ENCODE peak calls at places on chromosomes 3 and 15, in four cellular contexts. One of them, this sample, is unnamed.
A peak's percentile ranks its signal among the peaks of the same experiment; 100 is the strongest.

GRCh38 chr3:118909751-118910150 is 124.9 kb downstream of the IGSF11 start:
- DNase-seq in breast epithelium: no peak
- DNase-seq in neural progenitor cell: no peak
- DNase-seq in stomach: no peak
- DNase-seq in this sample: no peak

GRCh38 chr3:169907476-169907875 is 3.9 kb upstream of the SAMD7 start:
- DNase-seq in breast epithelium: no peak
- DNase-seq in neural progenitor cell: no peak
- DNase-seq in stomach: no peak
- DNase-seq in this sample: no peak

GRCh38 chr3:11155341-11156025 is 1.2 kb downstream of the HRH1 start:
- DNase-seq in breast epithelium: peak; percentile 37
- DNase-seq in neural progenitor cell: peak; percentile 84
- DNase-seq in stomach: peak; percentile 43
- DNase-seq in this sample: peak; percentile 88

GRCh38 chr3:187044206-187044605 is 95.1 kb downstream of the RPL39L start:
- DNase-seq in breast epithelium: no peak
- DNase-seq in neural progenitor cell: no peak
- DNase-seq in stomach: no peak
- DNase-seq in this sample: peak; percentile 29

GRCh38 chr3:128804017-128804816 is 75.2 kb upstream of the ACAD9 start:
- DNase-seq in breast epithelium: no peak
- DNase-seq in neural progenitor cell: no peak
- DNase-seq in stomach: no peak
- DNase-seq in this sample: peak; percentile 53

GRCh38 chr3:39079530-39079929 is 27.7 kb downstream of the WDR48 start:
- DNase-seq in breast epithelium: no peak
- DNase-seq in neural progenitor cell: no peak
- DNase-seq in stomach: no peak
- DNase-seq in this sample: no peak

GRCh38 chr15:42065008-42065407 is 29.4 kb downstream of the PLA2G4D start:
- DNase-seq in breast epithelium: no peak
- DNase-seq in neural progenitor cell: no peak
- DNase-seq in stomach: peak; percentile 24
- DNase-seq in this sample: no peak

GRCh38 chr15:36501063-36501678 is 78.3 kb upstream of the CDIN1 start:
- DNase-seq in breast epithelium: no peak
- DNase-seq in neural progenitor cell: peak; percentile 85
- DNase-seq in stomach: no peak
- DNase-seq in this sample: peak; percentile 78

GRCh38 chr15:70023064-70023768 is 74.5 kb downstream of the TLE3 start:
- DNase-seq in breast epithelium: peak; percentile 69
- DNase-seq in neural progenitor cell: no peak
- DNase-seq in stomach: no peak
- DNase-seq in this sample: peak; percentile 74

GRCh38 chr3:172043233-172043632 is 3.9 kb downstream of the FNDC3B start:
- DNase-seq in breast epithelium: no peak
- DNase-seq in neural progenitor cell: no peak
- DNase-seq in stomach: no peak
- DNase-seq in this sample: no peak

GRCh38 chr15:76164602-76165001 is 104.8 kb downstream of the TMEM266 start:
- DNase-seq in breast epithelium: no peak
- DNase-seq in neural progenitor cell: no peak
- DNase-seq in stomach: no peak
- DNase-seq in this sample: no peak

GRCh38 chr3:64229903-64230302 is 4.6 kb upstream of the PRICKLE2 start:
- DNase-seq in breast epithelium: no peak
- DNase-seq in neural progenitor cell: no peak
- DNase-seq in stomach: no peak
- DNase-seq in this sample: peak; percentile 57

GRCh38 chr3:17942856-17943255 is 200.4 kb upstream of the TBC1D5 start:
- DNase-seq in breast epithelium: no peak
- DNase-seq in neural progenitor cell: no peak
- DNase-seq in stomach: no peak
- DNase-seq in this sample: peak; percentile 6

GRCh38 chr3:58568572-58569286 is 8.5 kb downstream of the FAM107A start:
- DNase-seq in breast epithelium: peak; percentile 63
- DNase-seq in neural progenitor cell: peak; percentile 71
- DNase-seq in stomach: peak; percentile 83
- DNase-seq in this sample: peak; percentile 72

GRCh38 chr3:31971607-31972006 is 9.5 kb downstream of the OSBPL10 start:
- DNase-seq in breast epithelium: no peak
- DNase-seq in neural progenitor cell: no peak
- DNase-seq in stomach: no peak
- DNase-seq in this sample: no peak

GRCh38 chr3:142999881-143000280 is 1.5 kb upstream of the U2SURP start:
- DNase-seq in breast epithelium: no peak
- DNase-seq in neural progenitor cell: peak; percentile 16
- DNase-seq in stomach: no peak
- DNase-seq in this sample: no peak

GRCh38 chr3:141429371-141430035 is 57.3 kb upstream of the RASA2 start:
- DNase-seq in breast epithelium: no peak
- DNase-seq in neural progenitor cell: no peak
- DNase-seq in stomach: no peak
- DNase-seq in this sample: no peak
- H3K4me3 ChIP-seq in breast epithelium: no peak overlapping the region
- H3K4me3 ChIP-seq in neural progenitor cell: no peak overlapping the region
- H3K4me3 ChIP-seq in stomach: no peak overlapping the region
- H3K4me3 ChIP-seq in this sample: no peak overlapping the region

DNA sequence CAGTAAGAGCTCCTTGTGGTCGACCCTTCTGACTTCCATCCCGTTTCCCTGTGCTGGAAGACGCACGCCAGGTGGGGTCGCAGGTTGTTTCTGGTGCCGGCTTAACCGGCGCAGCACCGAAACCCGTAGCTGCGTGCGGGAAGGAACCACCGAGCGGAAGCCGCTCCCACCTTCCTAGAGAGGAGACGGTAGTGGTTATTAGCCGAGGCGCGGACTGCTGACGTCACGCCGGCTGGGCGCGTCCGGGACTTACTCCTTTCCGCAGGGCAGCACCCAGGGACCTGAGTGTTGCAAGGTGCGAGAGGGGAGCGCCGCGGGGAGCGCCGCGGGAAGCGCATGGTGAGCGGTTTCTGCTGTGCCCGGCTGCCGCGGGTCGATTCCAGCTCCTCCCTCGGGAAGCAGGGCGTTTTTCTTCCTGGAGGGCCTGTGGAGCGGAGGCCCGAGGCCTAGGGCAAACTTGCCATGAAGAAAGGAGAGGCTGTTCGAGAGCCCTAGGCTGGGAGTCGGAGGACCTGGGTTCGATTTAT is at the start of gene ZNF501:
- DNase-seq in breast epithelium: peak; percentile 83
- DNase-seq in neural progenitor cell: peak; percentile 89
- DNase-seq in stomach: peak; percentile 94
- DNase-seq in this sample: peak; percentile 93
- TF ChIP-seq CTCF in breast epithelium: no peak
- TF ChIP-seq CTCF in neural progenitor cell: no peak
- TF ChIP-seq CTCF in stomach: no peak
- TF ChIP-seq CTCF in this sample: no peak

DNA sequence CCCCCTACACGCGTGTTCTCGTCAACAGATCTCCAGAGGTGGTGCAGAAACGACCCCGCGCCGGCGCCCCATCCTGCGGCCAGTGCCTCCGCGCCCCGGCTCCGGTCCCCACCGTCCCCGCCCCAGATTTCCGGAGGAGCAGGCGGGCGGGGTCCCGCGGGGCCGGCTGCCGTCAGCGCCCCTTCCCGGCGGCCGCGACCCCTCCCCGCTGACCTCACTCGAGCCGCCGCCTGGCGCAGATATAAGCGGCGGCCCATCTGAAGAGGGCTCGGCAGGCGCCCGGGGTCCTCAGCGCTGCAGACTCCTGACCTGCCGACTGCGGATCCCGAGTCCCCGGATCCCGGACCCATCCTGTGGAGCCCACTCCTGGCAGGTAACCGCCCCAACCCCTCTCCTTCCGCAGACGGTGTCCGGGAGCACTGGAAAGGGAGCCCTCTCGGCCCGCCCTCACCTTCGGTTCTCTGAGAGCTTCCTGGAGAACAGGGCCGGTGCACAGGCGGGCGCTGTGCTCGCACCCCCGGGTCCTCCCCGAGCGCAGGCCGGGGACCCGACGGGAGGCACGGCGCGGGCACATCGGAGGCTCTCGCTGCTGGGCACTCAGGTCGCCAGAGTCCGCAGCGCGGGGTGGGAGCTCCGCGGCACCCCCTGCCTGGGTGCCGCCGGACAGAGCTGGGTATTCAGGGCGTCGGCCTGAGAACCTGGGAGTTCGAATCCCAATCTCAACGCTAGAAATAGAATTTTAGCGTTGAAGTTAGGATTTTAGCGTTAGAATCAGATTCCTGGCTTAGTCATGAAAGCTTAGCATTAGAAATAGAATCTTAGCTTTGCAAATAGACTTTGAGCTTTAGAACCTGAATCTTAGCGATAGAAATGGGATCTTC is at the start of gene TRH:
- DNase-seq in breast epithelium: no peak
- DNase-seq in neural progenitor cell: peak; percentile 78
- DNase-seq in stomach: no peak
- DNase-seq in this sample: no peak
- H3K4me3 ChIP-seq in breast epithelium: peak within 1 kb of the TSS; percentile 25
- H3K4me3 ChIP-seq in neural progenitor cell: peak within 1 kb of the TSS; percentile 52
- H3K4me3 ChIP-seq in stomach: peak within 1 kb of the TSS; percentile 13
- H3K4me3 ChIP-seq in this sample: no peak within 1 kb of the TSS

GRCh38 chr3:148718982-148719862 is 21.5 kb downstream of the AGTR1 start:
- DNase-seq in breast epithelium: no peak
- DNase-seq in neural progenitor cell: peak; percentile 20
- DNase-seq in stomach: no peak
- DNase-seq in this sample: peak; percentile 47
- TF ChIP-seq CTCF in breast epithelium: peak; percentile 20
- TF ChIP-seq CTCF in neural progenitor cell: peak; percentile 60
- TF ChIP-seq CTCF in stomach: no peak
- TF ChIP-seq CTCF in this sample: peak; percentile 55